ENCODE peak calls at places on chromosomes 13 and 19, in four cellular contexts. J is mammary epithelial cell, C is PC-3, S is keratinocyte. Y is an unnamed sample.

GRCh38 chr19:18677156-18677555 is 6.3 kb upstream of the CRTC1 start:
- DNase-seq in J (no peak), C (no peak), S (no peak), Y (no peak)

GRCh38 chr19:12331211-12331941 is 2.1 kb downstream of the ZNF563 start:
- DNase-seq in J (no peak), C (no peak), S (no peak), Y (no peak)

GRCh38 chr19:37537391-37537947 is 30.7 kb downstream of the ZNF793 start:
- DNase-seq in J (peak; percentile 3), C (no peak), S (no peak), Y (no peak)

GRCh38 chr19:56217039-56217949 is 15.2 kb downstream of the ZSCAN5C start:
- DNase-seq in J (peak; percentile 78), C (no peak), S (peak; percentile 13), Y (no peak)

GRCh38 chr13:35675651-35676050 is 199.2 kb upstream of the MAB21L1 start:
- DNase-seq in J (no peak), C (no peak), S (no peak), Y (no peak)

GRCh38 chr19:7820588-7820987 is 9.4 kb upstream of the EVI5L start:
- DNase-seq in J (no peak), C (no peak), S (no peak), Y (no peak)

GRCh38 chr19:10920781-10921180 is 7.7 kb downstream of the YIPF2 start:
- DNase-seq in J (no peak), C (no peak), S (no peak), Y (no peak)

GRCh38 chr13:28044608-28045007 is 55.8 kb downstream of the FLT3 start:
- DNase-seq in J (no peak), C (no peak), S (no peak), Y (no peak)

GRCh38 chr13:65540064-65540635 is 1690.0 kb downstream of the PCDH9 start:
- DNase-seq in J (no peak), C (peak; percentile 79), S (no peak), Y (no peak)

GRCh38 chr19:50425581-50425980 is 6.8 kb downstream of the SPIB start:
- DNase-seq in J (no peak), C (no peak), S (no peak), Y (no peak)

GRCh38 chr19:9407827-9408226 is 27.5 kb downstream of the ZNF266 start:
- DNase-seq in J (no peak), C (no peak), S (no peak), Y (no peak)
- H2AFZ ChIP-seq in J (peak overlapping the region; percentile 99), C (no peak overlapping the region), S (no peak overlapping the region), Y (no peak overlapping the region)

DNA sequence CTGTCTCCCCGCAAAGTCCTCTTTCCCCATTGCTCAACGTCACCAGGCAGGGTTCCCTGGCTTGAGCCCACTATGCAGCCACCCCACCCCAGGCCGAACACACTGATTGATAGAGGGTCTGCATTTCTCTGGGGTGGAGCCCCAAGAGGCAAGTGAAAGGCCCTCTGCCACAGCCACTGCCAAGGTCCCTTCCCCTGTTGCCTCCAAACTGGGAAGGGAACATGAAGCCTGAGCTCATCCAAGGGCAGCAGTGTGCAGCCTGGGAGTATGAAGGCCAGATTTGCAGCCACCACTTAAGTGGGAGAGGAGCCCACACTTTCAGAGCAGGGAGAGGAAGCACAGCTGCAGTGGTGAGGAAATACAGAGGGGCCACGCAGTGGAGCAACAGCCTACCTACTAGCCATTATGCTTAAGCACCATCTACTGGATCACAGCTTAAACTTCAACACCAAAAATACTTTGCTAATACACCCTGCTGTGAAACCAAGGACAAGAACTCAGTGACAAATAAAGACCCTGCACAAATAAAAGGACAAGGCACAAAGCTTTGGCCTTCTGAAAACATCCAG is 48.6 kb downstream of the UBL3 start:
- DNase-seq in J (no peak), C (no peak), S (no peak), Y (no peak)
- TF ChIP-seq CTCF in J (no peak), C (no peak), S (no peak), Y (no peak)

GRCh38 chr19:51971624-51972023 is 15.0 kb downstream of the ZNF350 start:
- DNase-seq in J (peak; percentile 24), C (no peak), S (no peak), Y (no peak)
- H2AFZ ChIP-seq in J (no peak overlapping the region), C (no peak overlapping the region), S (no peak overlapping the region), Y (no peak overlapping the region)

DNA sequence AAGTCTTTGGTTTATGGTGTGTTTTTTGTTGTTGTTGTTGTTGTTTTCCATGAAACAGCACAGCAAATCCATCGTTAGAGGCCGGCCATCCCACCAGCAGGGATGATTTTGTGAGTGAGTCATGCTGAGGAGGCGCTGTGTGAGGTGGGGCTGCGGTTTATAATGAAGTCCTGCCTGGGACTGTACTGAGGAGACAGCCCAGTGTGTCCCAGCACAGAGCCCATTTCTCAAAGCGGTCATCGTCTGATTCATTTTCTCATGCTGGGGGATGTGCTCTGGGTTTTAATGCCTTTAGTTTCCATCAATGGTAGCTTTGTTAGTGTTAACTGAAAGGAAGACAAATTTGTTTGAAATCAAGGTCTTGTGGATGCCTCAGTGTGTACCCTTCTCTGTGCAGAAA is 129.3 kb upstream of the SERP2 start:
- DNase-seq in J (peak; percentile 32), C (peak; percentile 77), S (no peak), Y (peak; percentile 70)
- TF ChIP-seq CTCF in J (no peak), C (no peak), S (no peak), Y (no peak)

GRCh38 chr13:48096670-48097069 is 1.8 kb upstream of the MED4 start:
- DNase-seq in J (no peak), C (no peak), S (no peak), Y (no peak)
- H2AFZ ChIP-seq in J (peak overlapping the region; percentile 34), C (no peak overlapping the region), S (no peak overlapping the region), Y (peak overlapping the region; percentile 38)

GRCh38 chr13:36847541-36848045 is 28.6 kb downstream of the RFXAP start:
- DNase-seq in J (no peak), C (no peak), S (no peak), Y (no peak)

GRCh38 chr13:36850790-36851438 is 31.9 kb downstream of the RFXAP start:
- DNase-seq in J (no peak), C (no peak), S (no peak), Y (no peak)

GRCh38 chr13:36848228-36848982 is 29.4 kb downstream of the RFXAP start:
- DNase-seq in J (no peak), C (no peak), S (no peak), Y (no peak)
- TF ChIP-seq CTCF in J (peak; percentile 25), C (no peak), S (peak; percentile 40), Y (peak; percentile 27)

GRCh38 chr13:105033999-105034398 is 1501.5 kb downstream of the EFNB2 start:
- DNase-seq in J (no peak), C (no peak), S (no peak), Y (no peak)

GRCh38 chr13:105037064-105037463 is 1498.4 kb downstream of the EFNB2 start:
- DNase-seq in J (no peak), C (peak; percentile 23), S (no peak), Y (no peak)

GRCh38 chr13:105031306-105031705 is 1504.2 kb downstream of the EFNB2 start:
- DNase-seq in J (no peak), C (no peak), S (no peak), Y (no peak)

GRCh38 chr13:105030851-105031250 is 1504.6 kb downstream of the EFNB2 start:
- DNase-seq in J (no peak), C (no peak), S (no peak), Y (no peak)

GRCh38 chr13:105035092-105035491 is 1500.4 kb downstream of the EFNB2 start:
- DNase-seq in J (no peak), C (peak; percentile 10), S (no peak), Y (no peak)
- H2AFZ ChIP-seq in J (no peak overlapping the region), C (no peak overlapping the region), S (no peak overlapping the region), Y (no peak overlapping the region)

Y was measured in HCT116.